ENCODE peak calls at places on chromosomes 16 and 17, in six cellular contexts. L is body of pancreas, F is A549, K is spleen, V is stomach, G is lower leg skin. U is an unnamed sample.

GRCh38 chr16:50066482-50067289 is 916 bp downstream of the HEATR3 start:
- DNase-seq in L (no peak), F (no peak), K (peak), V (no peak), G (no peak), U (no peak)

GRCh38 chr16:557463-558297 is 2.5 kb upstream of the PRR35 start:
- DNase-seq in L (no peak), F (no peak), K (no peak), V (no peak), G (no peak), U (no peak)

GRCh38 chr17:72122668-72123495 is 2.1 kb downstream of the SOX9 start:
- DNase-seq in L (peak), F (no peak), K (no peak), V (peak), G (peak), U (peak)

GRCh38 chr16:82699262-82699661 is 72.5 kb downstream of the CDH13 start:
- DNase-seq in L (no peak), F (no peak), K (no peak), V (no peak), G (no peak), U (no peak)

GRCh38 chr17:45223541-45224528 is 2.1 kb downstream of the FMNL1 start:
- DNase-seq in L (no peak), F (no peak), K (peak), V (no peak), G (peak), U (no peak)

GRCh38 chr16:11658896-11659708 is 9.2 kb upstream of the SNN start:
- DNase-seq in L (no peak), F (no peak), K (no peak), V (no peak), G (no peak), U (no peak)

GRCh38 chr16:11726008-11726407 is 16.6 kb downstream of the TXNDC11 start:
- DNase-seq in L (peak), F (no peak), K (no peak), V (peak), G (peak), U (no peak)

GRCh38 chr17:75475851-75476250 is 19.4 kb downstream of the TMEM94 start:
- DNase-seq in L (no peak), F (no peak), K (no peak), V (no peak), G (no peak), U (no peak)

DNA sequence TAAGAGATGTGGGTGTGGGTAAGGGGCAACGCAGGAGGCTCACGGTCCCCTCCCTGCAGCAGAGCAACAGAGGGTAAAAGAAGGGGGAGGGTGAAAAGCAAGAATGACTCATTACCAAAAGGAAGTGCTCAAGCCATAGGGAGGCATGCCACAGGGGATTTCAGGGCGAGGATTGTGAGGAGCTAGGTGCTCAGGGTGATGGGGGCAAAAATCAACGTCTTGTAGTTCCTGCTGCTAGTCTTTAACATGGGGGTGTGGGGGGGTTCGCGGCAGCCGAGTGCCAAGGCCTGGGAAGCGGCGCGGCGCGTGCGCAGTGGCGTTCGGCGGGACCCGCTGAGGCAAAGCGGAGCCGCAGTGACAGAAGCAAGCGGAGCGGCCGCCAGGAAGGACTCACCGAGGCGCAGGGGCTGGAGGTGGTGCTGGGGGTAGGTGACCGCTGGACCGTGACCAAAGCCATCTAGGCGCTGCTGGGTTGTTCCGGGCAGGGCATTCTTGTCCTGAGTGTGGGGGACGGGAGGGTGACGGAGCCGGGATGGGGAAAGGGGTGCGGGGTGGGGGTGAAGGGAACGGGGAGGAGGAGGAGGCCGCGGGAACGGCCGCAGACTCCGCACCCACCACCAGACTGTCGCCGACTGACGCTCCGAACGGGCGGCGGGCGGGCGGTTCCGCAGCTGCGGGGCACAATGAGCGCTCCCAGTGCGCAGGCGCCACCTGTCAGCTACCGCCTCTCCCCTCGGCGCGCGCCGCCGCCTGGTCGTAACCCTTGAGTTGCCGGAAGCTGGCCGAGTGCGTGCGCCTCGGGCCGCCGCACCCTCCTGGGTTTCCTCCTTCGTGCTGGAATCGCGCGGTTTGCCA is at the start of gene SSH2:
- DNase-seq in L (peak), F (peak), K (peak), V (peak), G (peak), U (peak)
- TF ChIP-seq POLR2A in L (peak), F (peak), K (no peak), V (no peak), G (no peak), U (no peak)

GRCh38 chr17:38579934-38580333 is 25.8 kb downstream of the SRCIN1 start:
- DNase-seq in L (peak), F (peak), K (no peak), V (peak), G (no peak), U (no peak)
- TF ChIP-seq CTCF in L (no peak), F (peak), K (no peak), V (no peak), G (no peak), U (no peak)

GRCh38 chr17:65055708-65056638 is 567 bp downstream of the GNA13 start:
- DNase-seq in L (peak), F (peak), K (peak), V (peak), G (peak), U (peak)
- TF ChIP-seq POLR2A in L (peak), F (peak), K (peak), V (no peak), G (no peak), U (peak)

GRCh38 chr17:19877546-19877945 is 9.8 kb upstream of the ULK2 start:
- DNase-seq in L (no peak), F (no peak), K (no peak), V (no peak), G (no peak), U (no peak)
- TF ChIP-seq CTCF in L (no peak), F (no peak), K (no peak), V (no peak), G (no peak), U (no peak)

DNA sequence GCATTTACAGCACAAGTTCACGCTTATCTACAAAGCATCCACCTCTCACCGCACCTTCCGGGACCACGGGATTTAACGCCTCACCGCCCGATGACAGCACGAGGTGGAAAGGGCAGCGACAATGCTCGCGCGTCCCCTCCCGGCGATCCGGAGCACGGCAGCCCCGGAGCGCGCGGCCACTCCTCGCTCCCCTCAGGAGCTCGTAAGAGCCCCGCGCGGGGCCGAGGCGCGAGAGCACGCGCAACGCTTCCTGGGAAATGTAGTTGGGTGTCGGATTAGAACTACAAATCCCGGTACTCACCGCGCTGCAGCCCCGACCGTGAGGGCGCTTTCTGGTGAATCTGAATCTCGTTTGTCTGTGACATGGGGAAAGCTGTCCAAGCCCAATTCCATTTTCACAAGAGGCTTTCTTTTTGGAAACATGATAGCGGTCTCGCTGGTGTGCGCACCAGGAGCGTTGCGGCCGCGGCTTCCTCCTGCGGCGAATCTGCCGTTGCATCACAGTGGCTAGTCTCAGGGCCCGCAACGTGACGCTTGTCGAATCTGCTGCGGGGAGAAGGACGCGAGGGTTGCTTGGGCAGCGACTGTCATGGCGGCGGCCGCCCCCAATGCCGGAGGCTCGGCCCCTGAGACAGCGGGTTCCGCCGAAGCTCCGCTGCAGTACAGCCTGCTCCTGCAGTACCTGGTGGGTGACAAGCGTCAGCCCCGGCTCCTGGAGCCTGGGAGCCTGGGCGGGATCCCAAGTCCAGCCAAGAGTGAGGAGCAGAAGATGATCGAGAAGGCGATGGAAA is at the start of gene TIMM22:
- DNase-seq in L (peak), F (peak), K (peak), V (peak), G (peak), U (peak)
- TF ChIP-seq POLR2A in L (peak), F (peak), K (peak), V (no peak), G (no peak), U (peak)